ENCODE peak calls at places on chromosomes 11 and 22, in five cellular contexts. One of them, this sample, is unnamed.

GRCh38 chr22:35860087-35860733 is 142.5 kb downstream of the APOL5 start:
- DNase-seq in right lobe of liver: no peak
- DNase-seq in uterus: no peak
- DNase-seq in stomach: no peak
- DNase-seq in neural progenitor cell: no peak
- DNase-seq in this sample: no peak

GRCh38 chr11:8477680-8478079 is 116.3 kb downstream of the STK33 start:
- DNase-seq in right lobe of liver: no peak
- DNase-seq in uterus: no peak
- DNase-seq in stomach: no peak
- DNase-seq in neural progenitor cell: no peak
- DNase-seq in this sample: no peak

GRCh38 chr22:47110817-47111443 is 348.5 kb downstream of the TBC1D22A start:
- DNase-seq in right lobe of liver: no peak
- DNase-seq in uterus: peak; percentile 81
- DNase-seq in stomach: no peak
- DNase-seq in neural progenitor cell: no peak
- DNase-seq in this sample: no peak

GRCh38 chr11:65329944-65330403 is 3.7 kb upstream of the DPF2 start:
- DNase-seq in right lobe of liver: peak; percentile 70
- DNase-seq in uterus: peak; percentile 96
- DNase-seq in stomach: peak; percentile 95
- DNase-seq in neural progenitor cell: peak; percentile 97
- DNase-seq in this sample: peak; percentile 70

GRCh38 chr11:113014731-113015455 is 53.7 kb downstream of the NCAM1 start:
- DNase-seq in right lobe of liver: no peak
- DNase-seq in uterus: peak; percentile 53
- DNase-seq in stomach: peak; percentile 84
- DNase-seq in neural progenitor cell: no peak
- DNase-seq in this sample: no peak

GRCh38 chr22:42196454-42196853 is 65.8 kb upstream of the CYP2D6 start:
- DNase-seq in right lobe of liver: no peak
- DNase-seq in uterus: no peak
- DNase-seq in stomach: no peak
- DNase-seq in neural progenitor cell: no peak
- DNase-seq in this sample: no peak

GRCh38 chr22:20424937-20425587 is 12.6 kb downstream of the SCARF2 start:
- DNase-seq in right lobe of liver: no peak
- DNase-seq in uterus: peak; percentile 51
- DNase-seq in stomach: no peak
- DNase-seq in neural progenitor cell: peak; percentile 4
- DNase-seq in this sample: no peak

GRCh38 chr11:58923300-58923788 is 15.9 kb upstream of the GLYATL1 start:
- DNase-seq in right lobe of liver: no peak
- DNase-seq in uterus: no peak
- DNase-seq in stomach: no peak
- DNase-seq in neural progenitor cell: peak; percentile 70
- DNase-seq in this sample: peak; percentile 4

GRCh38 chr11:73383249-73384126 is 7.3 kb downstream of the RELT start:
- DNase-seq in right lobe of liver: no peak
- DNase-seq in uterus: no peak
- DNase-seq in stomach: peak; percentile 50
- DNase-seq in neural progenitor cell: peak; percentile 31
- DNase-seq in this sample: no peak

GRCh38 chr11:78061921-78062311 is 1.7 kb upstream of the THRSP start:
- DNase-seq in right lobe of liver: no peak
- DNase-seq in uterus: peak; percentile 76
- DNase-seq in stomach: no peak
- DNase-seq in neural progenitor cell: no peak
- DNase-seq in this sample: no peak

GRCh38 chr11:94885133-94885532 is 88.2 kb downstream of the CWC15 start:
- DNase-seq in right lobe of liver: no peak
- DNase-seq in uterus: no peak
- DNase-seq in stomach: no peak
- DNase-seq in neural progenitor cell: no peak
- DNase-seq in this sample: no peak

GRCh38 chr22:28029962-28030361 is 110.9 kb upstream of the PITPNB start:
- DNase-seq in right lobe of liver: no peak
- DNase-seq in uterus: no peak
- DNase-seq in stomach: no peak
- DNase-seq in neural progenitor cell: no peak
- DNase-seq in this sample: no peak

GRCh38 chr22:19122752-19123492 is 710 bp upstream of the DGCR2 start:
- DNase-seq in right lobe of liver: no peak
- DNase-seq in uterus: no peak
- DNase-seq in stomach: peak; percentile 49
- DNase-seq in neural progenitor cell: no peak
- DNase-seq in this sample: no peak

GRCh38 chr22:24181088-24181995 is at the start of gene SUSD2:
- DNase-seq in right lobe of liver: peak; percentile 64
- DNase-seq in uterus: no peak
- DNase-seq in stomach: peak; percentile 60
- DNase-seq in neural progenitor cell: peak; percentile 59
- DNase-seq in this sample: no peak

GRCh38 chr11:17641792-17642350 is 77.5 kb upstream of the MYOD1 start:
- DNase-seq in right lobe of liver: no peak
- DNase-seq in uterus: no peak
- DNase-seq in stomach: no peak
- DNase-seq in neural progenitor cell: no peak
- DNase-seq in this sample: no peak

GRCh38 chr11:27201454-27202302 is 161.1 kb downstream of the BBOX1 start:
- DNase-seq in right lobe of liver: peak; percentile 77
- DNase-seq in uterus: peak; percentile 95
- DNase-seq in stomach: peak; percentile 93
- DNase-seq in neural progenitor cell: no peak
- DNase-seq in this sample: no peak

GRCh38 chr11:19777342-19778102 is 64.9 kb downstream of the NAV2 start:
- DNase-seq in right lobe of liver: peak; percentile 26
- DNase-seq in uterus: no peak
- DNase-seq in stomach: no peak
- DNase-seq in neural progenitor cell: peak; percentile 40
- DNase-seq in this sample: no peak

GRCh38 chr11:44032304-44033085 is 15.3 kb upstream of the ACCSL start:
- DNase-seq in right lobe of liver: no peak
- DNase-seq in uterus: peak; percentile 87
- DNase-seq in stomach: no peak
- DNase-seq in neural progenitor cell: no peak
- DNase-seq in this sample: no peak

GRCh38 chr11:11179239-11179638 is 173.8 kb downstream of the CSNK2A3 start:
- DNase-seq in right lobe of liver: no peak
- DNase-seq in uterus: no peak
- DNase-seq in stomach: no peak
- DNase-seq in neural progenitor cell: no peak
- DNase-seq in this sample: no peak

GRCh38 chr11:34052608-34053160 is 1.2 kb downstream of the CAPRIN1 start:
- DNase-seq in right lobe of liver: peak; percentile 42
- DNase-seq in uterus: peak; percentile 26
- DNase-seq in stomach: peak; percentile 29
- DNase-seq in neural progenitor cell: peak; percentile 56
- DNase-seq in this sample: peak; percentile 28

GRCh38 chr11:68674461-68674860 is 9.9 kb upstream of the GAL start:
- DNase-seq in right lobe of liver: no peak
- DNase-seq in uterus: no peak
- DNase-seq in stomach: no peak
- DNase-seq in neural progenitor cell: no peak
- DNase-seq in this sample: no peak

GRCh38 chr11:76599041-76600013 is 71.2 kb downstream of the LRRC32 start:
- DNase-seq in right lobe of liver: no peak
- DNase-seq in uterus: no peak
- DNase-seq in stomach: no peak
- DNase-seq in neural progenitor cell: no peak
- DNase-seq in this sample: no peak

GRCh38 chr22:38222797-38223119 is 21.0 kb downstream of the MAFF start:
- DNase-seq in right lobe of liver: no peak
- DNase-seq in uterus: no peak
- DNase-seq in stomach: peak; percentile 66
- DNase-seq in neural progenitor cell: no peak
- DNase-seq in this sample: no peak

GRCh38 chr11:83004855-83005556 is 66.7 kb downstream of the RAB30 start:
- DNase-seq in right lobe of liver: no peak
- DNase-seq in uterus: no peak
- DNase-seq in stomach: no peak
- DNase-seq in neural progenitor cell: no peak
- DNase-seq in this sample: no peak

GRCh38 chr11:72681226-72682153 is 7.3 kb upstream of the PDE2A start:
- DNase-seq in right lobe of liver: no peak
- DNase-seq in uterus: no peak
- DNase-seq in stomach: no peak
- DNase-seq in neural progenitor cell: no peak
- DNase-seq in this sample: no peak

GRCh38 chr11:92224394-92225205 is at the start of gene FAT3:
- DNase-seq in right lobe of liver: peak; percentile 25
- DNase-seq in uterus: no peak
- DNase-seq in stomach: no peak
- DNase-seq in neural progenitor cell: peak; percentile 91
- DNase-seq in this sample: no peak

DNA sequence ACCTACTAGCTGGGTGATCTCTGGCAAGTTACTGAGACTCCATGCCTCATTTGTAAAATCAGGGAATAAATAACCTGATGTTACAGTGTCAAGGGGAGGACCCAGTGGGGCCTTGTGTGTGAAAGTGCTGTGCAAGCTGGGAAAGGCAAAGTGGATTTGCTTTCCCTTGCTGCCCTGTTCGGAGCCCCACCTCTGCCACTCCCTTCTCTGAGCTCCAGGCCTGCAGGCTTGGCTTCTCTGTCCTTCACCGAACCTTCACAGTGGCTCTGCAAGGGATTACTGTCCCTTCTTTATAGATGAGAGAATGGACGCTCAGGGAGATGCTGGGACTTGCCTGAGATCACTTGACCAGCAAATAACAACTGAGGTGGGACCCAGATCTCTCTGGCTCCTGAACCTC is 828 bp upstream of the SLCO2B1 start:
- DNase-seq in right lobe of liver: no peak
- DNase-seq in uterus: no peak
- DNase-seq in stomach: no peak
- DNase-seq in neural progenitor cell: no peak
- DNase-seq in this sample: no peak
- H3K4me1 ChIP-seq in right lobe of liver: no peaks in the 10 kb centered on the region
- H3K4me1 ChIP-seq in uterus: no peaks in the 10 kb centered on the region
- H3K4me1 ChIP-seq in stomach: peaks cover 39% of the 10 kb centered on the region
- H3K4me1 ChIP-seq in neural progenitor cell: no peaks in the 10 kb centered on the region
- H3K4me1 ChIP-seq in this sample: no peaks in the 10 kb centered on the region

DNA sequence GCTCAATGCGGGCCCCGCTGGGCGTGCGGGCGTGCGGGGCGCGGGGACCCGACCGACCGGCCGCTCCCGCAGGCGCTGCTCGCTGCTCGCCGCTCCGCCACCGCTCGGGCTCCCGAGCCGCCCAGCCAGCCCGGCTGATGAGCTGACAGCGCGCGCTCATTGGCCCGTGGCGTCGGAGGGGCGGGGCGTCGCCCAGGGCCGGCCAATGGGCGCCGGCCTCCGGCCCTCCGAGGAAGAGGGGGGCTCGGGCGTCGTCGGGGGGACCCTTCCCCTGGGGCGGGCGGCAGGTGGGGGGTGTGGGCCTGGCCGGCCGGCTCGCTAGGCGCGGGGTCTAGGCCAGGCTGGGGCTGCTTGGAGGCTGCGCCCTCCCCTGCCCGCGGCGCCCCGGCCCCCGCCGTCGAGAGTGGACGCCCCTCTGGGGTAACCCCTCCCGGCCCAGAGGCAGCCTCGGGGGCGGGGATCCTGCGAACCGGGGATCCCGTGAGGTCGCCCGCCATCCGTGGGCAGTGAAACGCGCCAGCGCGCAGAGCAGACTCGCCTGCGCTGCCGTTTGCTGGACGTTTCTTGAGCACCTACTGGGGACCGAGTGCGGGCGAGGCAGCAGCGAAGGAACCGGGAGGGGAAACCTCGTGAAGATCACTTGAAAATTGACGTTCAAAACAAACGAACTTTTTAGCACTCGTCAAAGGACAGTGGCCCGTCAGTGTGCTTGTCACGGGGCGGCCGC is at the start of gene SCUBE1:
- DNase-seq in right lobe of liver: peak; percentile 74
- DNase-seq in uterus: no peak
- DNase-seq in stomach: peak; percentile 63
- DNase-seq in neural progenitor cell: peak; percentile 95
- DNase-seq in this sample: peak; percentile 3
- H3K4me3 ChIP-seq in right lobe of liver: no peak within 1 kb of the TSS
- H3K4me3 ChIP-seq in uterus: peak within 1 kb of the TSS; percentile 35
- H3K4me3 ChIP-seq in stomach: peak within 1 kb of the TSS; percentile 50
- H3K4me3 ChIP-seq in neural progenitor cell: peak within 1 kb of the TSS; percentile 75
- H3K4me3 ChIP-seq in this sample: no peak within 1 kb of the TSS

DNA sequence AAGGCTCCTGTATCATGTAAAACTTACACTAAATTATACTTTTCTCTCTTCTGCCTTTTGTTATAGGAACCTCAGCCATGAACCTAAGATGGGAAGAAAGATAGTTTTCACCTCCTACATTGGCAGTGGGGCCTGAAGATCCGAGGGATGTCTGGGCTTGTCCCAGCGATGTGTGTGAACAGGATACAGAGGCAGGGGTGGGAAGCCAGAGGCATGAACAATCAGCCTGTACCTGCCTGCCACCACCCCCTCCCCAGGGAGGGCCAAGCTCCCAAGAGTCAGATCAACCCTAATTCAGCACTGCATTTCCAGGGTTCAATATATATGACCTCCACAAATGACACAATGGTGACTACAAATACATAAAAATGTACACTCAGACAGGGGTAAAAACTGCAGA is 9.4 kb downstream of the KIAA0930 start:
- DNase-seq in right lobe of liver: peak; percentile 8
- DNase-seq in uterus: no peak
- DNase-seq in stomach: no peak
- DNase-seq in neural progenitor cell: no peak
- DNase-seq in this sample: no peak
- H3K4me1 ChIP-seq in right lobe of liver: no peaks in the 10 kb centered on the region
- H3K4me1 ChIP-seq in uterus: no peaks in the 10 kb centered on the region
- H3K4me1 ChIP-seq in stomach: peaks cover 45% of the 10 kb centered on the region
- H3K4me1 ChIP-seq in neural progenitor cell: peaks cover 2% of the 10 kb centered on the region
- H3K4me1 ChIP-seq in this sample: no peaks in the 10 kb centered on the region

DNA sequence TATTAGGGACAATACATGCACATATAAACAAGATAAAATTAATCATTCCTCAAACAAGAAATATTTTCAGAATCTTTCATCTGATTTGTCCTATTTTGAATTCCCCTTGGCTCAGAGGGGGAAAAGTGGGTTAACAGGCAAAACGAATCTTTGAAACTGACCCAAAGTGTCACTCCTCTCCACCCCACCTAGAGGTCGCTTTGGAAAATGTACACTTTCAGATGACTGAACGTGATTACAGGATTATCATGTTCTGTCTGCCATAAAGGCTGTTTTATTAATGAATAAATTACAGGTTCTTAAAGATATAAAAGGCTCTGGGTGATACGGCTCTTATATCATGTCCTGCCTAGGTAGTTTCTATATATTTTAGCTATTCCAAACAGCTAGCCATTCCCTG is 1735.0 kb downstream of the LRRC4C start:
- DNase-seq in right lobe of liver: no peak
- DNase-seq in uterus: no peak
- DNase-seq in stomach: no peak
- DNase-seq in neural progenitor cell: no peak
- DNase-seq in this sample: no peak
- H3K4me3 ChIP-seq in right lobe of liver: no peak overlapping the region
- H3K4me3 ChIP-seq in uterus: no peak overlapping the region
- H3K4me3 ChIP-seq in stomach: no peak overlapping the region
- H3K4me3 ChIP-seq in neural progenitor cell: no peak overlapping the region
- H3K4me3 ChIP-seq in this sample: no peak overlapping the region